ENCODE peak calls at places on chromosomes 7 and 10, in six cellular contexts. One of them, this sample, is unnamed. For H3K36me3, the result is how much of the 10 kb centered on the place peaks cover.

GRCh38 chr7:132580717-132581285 is 4.5 kb upstream of the PLXNA4 start:
- DNase-seq in heart right ventricle: peak
- DNase-seq in colonic mucosa: peak
- DNase-seq in transverse colon: peak
- DNase-seq in keratinocyte: peak
- DNase-seq in HCT116: peak
- DNase-seq in this sample: peak

GRCh38 chr10:201328-201771 is 66.1 kb downstream of the ZMYND11 start:
- DNase-seq in keratinocyte: no peak
- DNase-seq in HCT116: no peak
- DNase-seq in heart right ventricle: no peak
- DNase-seq in transverse colon: no peak
- DNase-seq in colonic mucosa: no peak
- DNase-seq in this sample: no peak

GRCh38 chr10:132543916-132544743 is 6.5 kb downstream of the INPP5A start:
- DNase-seq in colonic mucosa: no peak
- DNase-seq in transverse colon: no peak
- DNase-seq in HCT116: no peak
- DNase-seq in keratinocyte: no peak
- DNase-seq in heart right ventricle: no peak
- DNase-seq in this sample: no peak

GRCh38 chr7:3464900-3465622 is 164.0 kb downstream of the SDK1 start:
- DNase-seq in HCT116: no peak
- DNase-seq in keratinocyte: no peak
- DNase-seq in heart right ventricle: no peak
- DNase-seq in transverse colon: no peak
- DNase-seq in colonic mucosa: no peak
- DNase-seq in this sample: no peak

GRCh38 chr7:116710764-116711452 is 38.9 kb downstream of the MET start:
- DNase-seq in HCT116: no peak
- DNase-seq in colonic mucosa: no peak
- DNase-seq in heart right ventricle: no peak
- DNase-seq in keratinocyte: no peak
- DNase-seq in transverse colon: no peak
- DNase-seq in this sample: no peak

GRCh38 chr7:127587663-127588018 is 570 bp upstream of the ARF5 start:
- DNase-seq in transverse colon: peak
- DNase-seq in colonic mucosa: no peak
- DNase-seq in keratinocyte: no peak
- DNase-seq in HCT116: no peak
- DNase-seq in heart right ventricle: peak
- DNase-seq in this sample: no peak

GRCh38 chr7:55194522-55194921 is 170.6 kb upstream of the LANCL2 start:
- DNase-seq in transverse colon: no peak
- DNase-seq in HCT116: no peak
- DNase-seq in heart right ventricle: no peak
- DNase-seq in colonic mucosa: no peak
- DNase-seq in keratinocyte: no peak
- DNase-seq in this sample: no peak

GRCh38 chr7:116258734-116259133 is 48.4 kb downstream of the TES start:
- DNase-seq in colonic mucosa: peak
- DNase-seq in keratinocyte: no peak
- DNase-seq in transverse colon: no peak
- DNase-seq in heart right ventricle: peak
- DNase-seq in HCT116: peak
- DNase-seq in this sample: no peak

GRCh38 chr10:15744217-15744865 is 24.6 kb upstream of the ITGA8 start:
- DNase-seq in transverse colon: peak
- DNase-seq in keratinocyte: no peak
- DNase-seq in heart right ventricle: peak
- DNase-seq in HCT116: peak
- DNase-seq in colonic mucosa: peak
- DNase-seq in this sample: no peak

GRCh38 chr7:16130127-16131110 is 290.9 kb downstream of the CRPPA start:
- DNase-seq in colonic mucosa: no peak
- DNase-seq in heart right ventricle: no peak
- DNase-seq in transverse colon: no peak
- DNase-seq in keratinocyte: no peak
- DNase-seq in HCT116: no peak
- DNase-seq in this sample: no peak

GRCh38 chr7:127251458-127252379 is 1.0 kb downstream of the GRM8 start:
- DNase-seq in heart right ventricle: no peak
- DNase-seq in transverse colon: peak
- DNase-seq in colonic mucosa: peak
- DNase-seq in keratinocyte: no peak
- DNase-seq in HCT116: no peak
- DNase-seq in this sample: no peak

GRCh38 chr10:110337906-110338305 is 33.2 kb upstream of the SMNDC1 start:
- DNase-seq in colonic mucosa: no peak
- DNase-seq in heart right ventricle: no peak
- DNase-seq in transverse colon: no peak
- DNase-seq in HCT116: no peak
- DNase-seq in keratinocyte: no peak
- DNase-seq in this sample: no peak

GRCh38 chr7:131556055-131556911 is at the start of gene PODXL:
- DNase-seq in heart right ventricle: peak
- DNase-seq in transverse colon: peak
- DNase-seq in HCT116: no peak
- DNase-seq in colonic mucosa: peak
- DNase-seq in keratinocyte: no peak
- DNase-seq in this sample: no peak

GRCh38 chr7:140003913-140004382 is 58.8 kb downstream of the PARP12 start:
- DNase-seq in transverse colon: peak
- DNase-seq in heart right ventricle: no peak
- DNase-seq in HCT116: peak
- DNase-seq in colonic mucosa: peak
- DNase-seq in keratinocyte: peak
- DNase-seq in this sample: no peak

GRCh38 chr10:113992601-113993011 is 51.1 kb upstream of the ADRB1 start:
- DNase-seq in keratinocyte: no peak
- DNase-seq in heart right ventricle: no peak
- DNase-seq in transverse colon: no peak
- DNase-seq in HCT116: no peak
- DNase-seq in colonic mucosa: no peak
- DNase-seq in this sample: no peak

GRCh38 chr10:93065675-93066543 is 5.3 kb downstream of the CYP26C1 start:
- DNase-seq in heart right ventricle: no peak
- DNase-seq in HCT116: no peak
- DNase-seq in keratinocyte: no peak
- DNase-seq in colonic mucosa: no peak
- DNase-seq in transverse colon: no peak
- DNase-seq in this sample: no peak

GRCh38 chr7:4633012-4633411 is 49.1 kb upstream of the FOXK1 start:
- DNase-seq in colonic mucosa: no peak
- DNase-seq in transverse colon: no peak
- DNase-seq in HCT116: peak
- DNase-seq in keratinocyte: no peak
- DNase-seq in heart right ventricle: no peak
- DNase-seq in this sample: no peak

GRCh38 chr10:123240250-123240649 is 86.0 kb downstream of the BUB3 start:
- DNase-seq in keratinocyte: no peak
- DNase-seq in heart right ventricle: no peak
- DNase-seq in transverse colon: no peak
- DNase-seq in HCT116: no peak
- DNase-seq in colonic mucosa: no peak
- DNase-seq in this sample: no peak

GRCh38 chr10:123241391-123242141 is 87.4 kb downstream of the BUB3 start:
- DNase-seq in heart right ventricle: no peak
- DNase-seq in colonic mucosa: no peak
- DNase-seq in HCT116: no peak
- DNase-seq in transverse colon: no peak
- DNase-seq in keratinocyte: no peak
- DNase-seq in this sample: no peak

GRCh38 chr10:123240776-123241175 is 86.6 kb downstream of the BUB3 start:
- DNase-seq in colonic mucosa: no peak
- DNase-seq in HCT116: no peak
- DNase-seq in keratinocyte: no peak
- DNase-seq in transverse colon: no peak
- DNase-seq in heart right ventricle: no peak
- DNase-seq in this sample: no peak

DNA sequence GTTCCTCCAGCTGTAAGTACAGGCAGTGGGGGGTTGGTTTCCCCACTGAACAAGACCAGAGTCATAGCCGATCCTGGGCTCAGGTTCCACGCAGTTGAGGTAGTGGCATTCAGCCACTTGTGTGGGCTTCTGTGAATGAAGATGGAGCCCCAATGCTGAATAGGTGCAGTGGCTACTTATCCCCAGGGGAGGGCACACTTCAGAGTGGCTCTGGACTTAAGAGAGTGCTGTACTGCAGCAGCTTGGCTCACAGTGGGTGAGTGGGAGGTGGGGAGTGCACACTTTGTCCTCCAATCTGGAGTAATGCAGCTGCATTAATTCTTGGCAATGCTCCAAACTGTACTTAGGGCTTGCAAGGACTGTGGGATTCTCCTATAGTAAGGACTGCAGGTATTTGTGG is 81.9 kb downstream of the BUB3 start:
- DNase-seq in keratinocyte: no peak
- DNase-seq in heart right ventricle: no peak
- DNase-seq in HCT116: no peak
- DNase-seq in transverse colon: no peak
- DNase-seq in colonic mucosa: no peak
- DNase-seq in this sample: no peak
- TF ChIP-seq CTCF in keratinocyte: peak
- TF ChIP-seq CTCF in heart right ventricle: no peak
- TF ChIP-seq CTCF in HCT116: peak
- TF ChIP-seq CTCF in transverse colon: no peak
- TF ChIP-seq CTCF in colonic mucosa: no peak
- TF ChIP-seq CTCF in this sample: no peak

DNA sequence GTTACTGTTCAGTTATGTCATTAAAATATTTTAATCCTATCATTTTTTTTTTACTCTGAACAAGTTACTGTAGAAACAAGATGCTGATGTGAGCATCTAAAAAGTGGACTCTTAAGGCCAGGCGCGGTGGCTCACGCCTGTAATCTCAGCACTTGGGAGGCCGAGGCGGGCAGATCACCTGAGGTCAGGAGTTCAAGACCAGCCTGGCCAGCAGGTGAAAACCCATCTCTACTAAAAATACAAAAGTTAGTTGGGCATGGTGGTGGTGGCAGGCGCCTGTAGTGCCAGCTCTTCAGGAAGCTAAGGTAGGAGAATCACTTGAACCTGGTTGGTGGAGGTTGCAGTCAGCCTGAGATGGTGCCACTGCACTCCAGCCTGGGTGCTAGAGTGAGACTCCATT is 2.9 kb downstream of the WAC start:
- DNase-seq in colonic mucosa: no peak
- DNase-seq in heart right ventricle: no peak
- DNase-seq in HCT116: no peak
- DNase-seq in keratinocyte: no peak
- DNase-seq in transverse colon: no peak
- DNase-seq in this sample: no peak
- H3K36me3 ChIP-seq in colonic mucosa: under half
- H3K36me3 ChIP-seq in heart right ventricle: half or more
- H3K36me3 ChIP-seq in HCT116: half or more
- H3K36me3 ChIP-seq in keratinocyte: under half
- H3K36me3 ChIP-seq in transverse colon: under half
- H3K36me3 ChIP-seq in this sample: under half

GRCh38 chr10:34528320-34528719 is 286.8 kb downstream of the PARD3 start:
- DNase-seq in heart right ventricle: no peak
- DNase-seq in keratinocyte: peak
- DNase-seq in colonic mucosa: no peak
- DNase-seq in transverse colon: no peak
- DNase-seq in HCT116: peak
- DNase-seq in this sample: peak

GRCh38 chr10:34530778-34531177 is 284.3 kb downstream of the PARD3 start:
- DNase-seq in heart right ventricle: no peak
- DNase-seq in HCT116: no peak
- DNase-seq in keratinocyte: no peak
- DNase-seq in colonic mucosa: no peak
- DNase-seq in transverse colon: no peak
- DNase-seq in this sample: no peak

GRCh38 chr10:34526186-34526585 is 288.9 kb downstream of the PARD3 start:
- DNase-seq in keratinocyte: no peak
- DNase-seq in colonic mucosa: no peak
- DNase-seq in HCT116: no peak
- DNase-seq in heart right ventricle: no peak
- DNase-seq in transverse colon: no peak
- DNase-seq in this sample: no peak

GRCh38 chr10:34524369-34525091 is 290.6 kb downstream of the PARD3 start:
- DNase-seq in transverse colon: no peak
- DNase-seq in keratinocyte: no peak
- DNase-seq in colonic mucosa: no peak
- DNase-seq in heart right ventricle: no peak
- DNase-seq in HCT116: no peak
- DNase-seq in this sample: no peak

DNA sequence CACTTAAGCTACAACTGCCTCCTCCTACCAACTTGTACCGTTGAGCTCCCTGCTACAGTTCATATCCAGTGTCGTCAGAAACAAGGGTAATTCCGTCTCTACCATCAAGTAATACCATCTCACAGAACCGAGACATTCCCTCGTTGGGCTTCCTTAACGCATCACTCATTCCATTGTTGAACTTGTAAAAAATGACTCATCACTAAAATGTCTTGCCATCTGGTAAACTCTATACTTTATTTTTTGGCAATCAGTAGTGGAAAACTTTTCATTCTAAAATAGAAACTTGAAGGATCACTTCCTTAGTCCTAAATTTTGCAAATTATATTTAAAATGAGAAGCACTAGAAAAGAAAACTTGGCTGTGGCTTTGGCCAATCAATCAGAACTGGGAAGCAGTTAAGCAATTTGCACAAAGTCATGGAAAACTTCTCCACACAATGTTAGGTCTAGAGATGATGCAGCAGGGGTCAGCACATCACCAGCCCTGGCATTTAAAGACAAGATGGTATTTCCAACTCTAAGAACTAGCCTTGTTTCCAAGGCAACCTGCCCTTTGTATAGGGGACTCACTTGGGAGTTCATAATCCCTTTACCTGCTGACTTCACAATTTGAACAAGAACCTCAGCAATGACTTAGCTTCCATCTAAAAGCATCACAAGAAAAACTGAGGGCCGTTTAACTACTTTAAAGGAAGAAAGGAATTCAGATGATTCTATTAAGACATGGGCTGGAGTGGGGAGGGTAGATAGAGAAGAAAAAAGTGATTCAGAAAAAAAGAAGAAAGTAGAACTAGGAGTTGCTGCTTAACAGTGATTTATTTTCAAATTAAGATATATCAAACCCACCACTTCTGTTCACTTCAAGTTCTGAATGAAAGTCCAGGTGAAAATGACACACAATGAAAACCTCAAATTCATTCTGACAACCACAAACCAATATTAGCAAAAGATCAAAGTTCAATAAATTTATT is 288.1 kb downstream of the PARD3 start:
- DNase-seq in keratinocyte: peak
- DNase-seq in HCT116: peak
- DNase-seq in transverse colon: no peak
- DNase-seq in heart right ventricle: peak
- DNase-seq in colonic mucosa: no peak
- DNase-seq in this sample: peak
- TF ChIP-seq CTCF in keratinocyte: no peak
- TF ChIP-seq CTCF in HCT116: peak
- TF ChIP-seq CTCF in transverse colon: no peak
- TF ChIP-seq CTCF in heart right ventricle: no peak
- TF ChIP-seq CTCF in colonic mucosa: no peak
- TF ChIP-seq CTCF in this sample: peak

DNA sequence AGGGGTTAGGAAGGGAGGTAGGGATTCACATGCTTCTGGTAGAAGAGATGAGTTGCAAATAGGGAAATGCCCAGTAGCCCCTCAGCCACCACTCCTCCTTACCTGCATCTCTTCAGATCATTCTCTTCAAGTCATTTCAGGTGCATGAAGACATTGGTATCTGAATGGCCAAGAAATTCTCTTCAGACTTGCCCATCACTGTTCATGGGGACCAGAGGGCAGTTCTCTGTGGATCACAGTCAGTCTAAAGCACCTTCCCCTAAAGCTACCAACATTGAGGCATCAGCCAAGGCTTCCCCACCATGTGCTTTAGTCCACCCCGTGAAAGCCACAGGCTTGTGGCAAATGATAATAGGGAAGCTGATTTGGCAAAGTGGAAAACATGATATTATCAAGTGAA is 319.4 kb upstream of the ZNF32 start:
- DNase-seq in heart right ventricle: no peak
- DNase-seq in transverse colon: no peak
- DNase-seq in keratinocyte: no peak
- DNase-seq in HCT116: no peak
- DNase-seq in colonic mucosa: no peak
- DNase-seq in this sample: no peak
- H3K36me3 ChIP-seq in heart right ventricle: under half
- H3K36me3 ChIP-seq in transverse colon: under half
- H3K36me3 ChIP-seq in keratinocyte: under half
- H3K36me3 ChIP-seq in HCT116: under half
- H3K36me3 ChIP-seq in colonic mucosa: under half
- H3K36me3 ChIP-seq in this sample: under half